ENCODE peak calls at places on chromosome 20, in four cellular contexts. One of them, this sample, is unnamed.

GRCh38 chr20:3109350-3110302 is 25.1 kb upstream of the AVP start:
- DNase-seq in psoas muscle: no peak
- DNase-seq in CD8-positive, alpha-beta memory T cell: no peak
- DNase-seq in neuronal stem cell: no peak
- DNase-seq in this sample: no peak

GRCh38 chr20:48618052-48618451 is 209.7 kb downstream of the PREX1 start:
- DNase-seq in psoas muscle: no peak
- DNase-seq in CD8-positive, alpha-beta memory T cell: no peak
- DNase-seq in neuronal stem cell: no peak
- DNase-seq in this sample: no peak

GRCh38 chr20:59027746-59028320 is 4.3 kb downstream of the ATP5F1E start:
- DNase-seq in psoas muscle: no peak
- DNase-seq in CD8-positive, alpha-beta memory T cell: no peak
- DNase-seq in neuronal stem cell: no peak
- DNase-seq in this sample: peak; percentile 85

GRCh38 chr20:2132461-2132901 is 30.9 kb downstream of the STK35 start:
- DNase-seq in psoas muscle: no peak
- DNase-seq in CD8-positive, alpha-beta memory T cell: no peak
- DNase-seq in neuronal stem cell: no peak
- DNase-seq in this sample: no peak

GRCh38 chr20:46695888-46696287 is 6.6 kb upstream of the TP53RK start:
- DNase-seq in psoas muscle: no peak
- DNase-seq in CD8-positive, alpha-beta memory T cell: no peak
- DNase-seq in neuronal stem cell: no peak
- DNase-seq in this sample: peak; percentile 45

GRCh38 chr20:50126662-50127061 is 13.7 kb upstream of the UBE2V1 start:
- DNase-seq in psoas muscle: peak; percentile 43
- DNase-seq in CD8-positive, alpha-beta memory T cell: no peak
- DNase-seq in neuronal stem cell: no peak
- DNase-seq in this sample: no peak

GRCh38 chr20:56776345-56776744 is 147.2 kb downstream of the TFAP2C start:
- DNase-seq in psoas muscle: no peak
- DNase-seq in CD8-positive, alpha-beta memory T cell: no peak
- DNase-seq in neuronal stem cell: no peak
- DNase-seq in this sample: no peak

GRCh38 chr20:4674672-4675071 is 47.0 kb upstream of the PRND start:
- DNase-seq in psoas muscle: no peak
- DNase-seq in CD8-positive, alpha-beta memory T cell: no peak
- DNase-seq in neuronal stem cell: no peak
- DNase-seq in this sample: no peak

GRCh38 chr20:47238780-47239769 is 117.4 kb downstream of the ZMYND8 start:
- DNase-seq in psoas muscle: no peak
- DNase-seq in CD8-positive, alpha-beta memory T cell: no peak
- DNase-seq in neuronal stem cell: no peak
- DNase-seq in this sample: no peak

GRCh38 chr20:50012282-50013263 is 29.8 kb downstream of the SNAI1 start:
- DNase-seq in psoas muscle: no peak
- DNase-seq in CD8-positive, alpha-beta memory T cell: no peak
- DNase-seq in neuronal stem cell: no peak
- DNase-seq in this sample: no peak

GRCh38 chr20:35316086-35316485 is 23.9 kb upstream of the FAM83C start:
- DNase-seq in psoas muscle: no peak
- DNase-seq in CD8-positive, alpha-beta memory T cell: no peak
- DNase-seq in neuronal stem cell: no peak
- DNase-seq in this sample: no peak

GRCh38 chr20:23340524-23340923 is 10.1 kb upstream of the NXT1 start:
- DNase-seq in psoas muscle: peak; percentile 43
- DNase-seq in CD8-positive, alpha-beta memory T cell: no peak
- DNase-seq in neuronal stem cell: no peak
- DNase-seq in this sample: peak; percentile 76

GRCh38 chr20:58650181-58650775 is 805 bp upstream of the STX16 start:
- DNase-seq in psoas muscle: no peak
- DNase-seq in CD8-positive, alpha-beta memory T cell: peak; percentile 9
- DNase-seq in neuronal stem cell: peak; percentile 40
- DNase-seq in this sample: no peak

GRCh38 chr20:46751856-46752255 is 42.4 kb downstream of the SLC2A10 start:
- DNase-seq in psoas muscle: no peak
- DNase-seq in CD8-positive, alpha-beta memory T cell: no peak
- DNase-seq in neuronal stem cell: no peak
- DNase-seq in this sample: no peak

GRCh38 chr20:54933212-54933904 is 458.0 kb downstream of the DOK5 start:
- DNase-seq in psoas muscle: no peak
- DNase-seq in CD8-positive, alpha-beta memory T cell: no peak
- DNase-seq in neuronal stem cell: no peak
- DNase-seq in this sample: no peak

GRCh38 chr20:11395581-11395980 is 522.1 kb upstream of the BTBD3 start:
- DNase-seq in psoas muscle: no peak
- DNase-seq in CD8-positive, alpha-beta memory T cell: no peak
- DNase-seq in neuronal stem cell: no peak
- DNase-seq in this sample: peak; percentile 77

GRCh38 chr20:1938464-1939269 is 43.5 kb downstream of the SIRPA start:
- DNase-seq in psoas muscle: no peak
- DNase-seq in CD8-positive, alpha-beta memory T cell: no peak
- DNase-seq in neuronal stem cell: no peak
- DNase-seq in this sample: no peak

GRCh38 chr20:58102744-58103516 is 125.5 kb downstream of the ANKRD60 start:
- DNase-seq in psoas muscle: no peak
- DNase-seq in CD8-positive, alpha-beta memory T cell: no peak
- DNase-seq in neuronal stem cell: no peak
- DNase-seq in this sample: peak; percentile 83

GRCh38 chr20:46539113-46539512 is 11.3 kb downstream of the OCSTAMP start:
- DNase-seq in psoas muscle: no peak
- DNase-seq in CD8-positive, alpha-beta memory T cell: no peak
- DNase-seq in neuronal stem cell: no peak
- DNase-seq in this sample: no peak

GRCh38 chr20:1265916-1266166 is 253 bp upstream of the SNPH start:
- DNase-seq in psoas muscle: no peak
- DNase-seq in CD8-positive, alpha-beta memory T cell: no peak
- DNase-seq in neuronal stem cell: no peak
- DNase-seq in this sample: no peak

GRCh38 chr20:12090920-12091319 is 173.2 kb downstream of the BTBD3 start:
- DNase-seq in psoas muscle: no peak
- DNase-seq in CD8-positive, alpha-beta memory T cell: no peak
- DNase-seq in neuronal stem cell: no peak
- DNase-seq in this sample: no peak

GRCh38 chr20:1397710-1398109 is 4.9 kb upstream of the FKBP1A start:
- DNase-seq in psoas muscle: no peak
- DNase-seq in CD8-positive, alpha-beta memory T cell: no peak
- DNase-seq in neuronal stem cell: no peak
- DNase-seq in this sample: no peak

GRCh38 chr20:20593447-20594170 is 118.8 kb downstream of the RALGAPA2 start:
- DNase-seq in psoas muscle: no peak
- DNase-seq in CD8-positive, alpha-beta memory T cell: no peak
- DNase-seq in neuronal stem cell: peak; percentile 55
- DNase-seq in this sample: peak; percentile 60

GRCh38 chr20:6583134-6583738 is 184.2 kb upstream of the BMP2 start:
- DNase-seq in psoas muscle: peak; percentile 31
- DNase-seq in CD8-positive, alpha-beta memory T cell: no peak
- DNase-seq in neuronal stem cell: peak; percentile 65
- DNase-seq in this sample: peak; percentile 68

GRCh38 chr20:4920131-4920530 is 81.2 kb downstream of the SLC23A2 start:
- DNase-seq in psoas muscle: no peak
- DNase-seq in CD8-positive, alpha-beta memory T cell: no peak
- DNase-seq in neuronal stem cell: no peak
- DNase-seq in this sample: peak; percentile 17

GRCh38 chr20:39993737-39994136 is 695.3 kb downstream of the MAFB start:
- DNase-seq in psoas muscle: no peak
- DNase-seq in CD8-positive, alpha-beta memory T cell: no peak
- DNase-seq in neuronal stem cell: no peak
- DNase-seq in this sample: no peak

GRCh38 chr20:48633620-48634257 is 194.1 kb downstream of the PREX1 start:
- DNase-seq in psoas muscle: no peak
- DNase-seq in CD8-positive, alpha-beta memory T cell: no peak
- DNase-seq in neuronal stem cell: no peak
- DNase-seq in this sample: no peak

GRCh38 chr20:4947817-4948559 is 53.3 kb downstream of the SLC23A2 start:
- DNase-seq in psoas muscle: no peak
- DNase-seq in CD8-positive, alpha-beta memory T cell: no peak
- DNase-seq in neuronal stem cell: no peak
- DNase-seq in this sample: no peak

GRCh38 chr20:24100370-24101011 is 111.9 kb upstream of the GGTLC1 start:
- DNase-seq in psoas muscle: peak; percentile 36
- DNase-seq in CD8-positive, alpha-beta memory T cell: peak; percentile 40
- DNase-seq in neuronal stem cell: peak; percentile 44
- DNase-seq in this sample: peak; percentile 33

GRCh38 chr20:11140359-11140758 is 466.6 kb upstream of the JAG1 start:
- DNase-seq in psoas muscle: no peak
- DNase-seq in CD8-positive, alpha-beta memory T cell: no peak
- DNase-seq in neuronal stem cell: no peak
- DNase-seq in this sample: peak; percentile 87

GRCh38 chr20:17794400-17794799 is 94.6 kb downstream of the BANF2 start:
- DNase-seq in psoas muscle: no peak
- DNase-seq in CD8-positive, alpha-beta memory T cell: no peak
- DNase-seq in neuronal stem cell: no peak
- DNase-seq in this sample: no peak

GRCh38 chr20:3660262-3661059 is 2.7 kb downstream of the GFRA4 start:
- DNase-seq in psoas muscle: no peak
- DNase-seq in CD8-positive, alpha-beta memory T cell: no peak
- DNase-seq in neuronal stem cell: no peak
- DNase-seq in this sample: no peak

GRCh38 chr20:41276317-41276751 is 41.2 kb downstream of the ZHX3 start:
- DNase-seq in psoas muscle: peak; percentile 23
- DNase-seq in CD8-positive, alpha-beta memory T cell: no peak
- DNase-seq in neuronal stem cell: peak; percentile 20
- DNase-seq in this sample: peak; percentile 83

GRCh38 chr20:51801220-51801991 is 915 bp downstream of the SALL4 start:
- DNase-seq in psoas muscle: no peak
- DNase-seq in CD8-positive, alpha-beta memory T cell: no peak
- DNase-seq in neuronal stem cell: peak; percentile 64
- DNase-seq in this sample: no peak

GRCh38 chr20:58420798-58421496 is 31.9 kb downstream of the VAPB start:
- DNase-seq in psoas muscle: no peak
- DNase-seq in CD8-positive, alpha-beta memory T cell: no peak
- DNase-seq in neuronal stem cell: no peak
- DNase-seq in this sample: peak; percentile 58

GRCh38 chr20:20130399-20130798 is 78.1 kb downstream of the CFAP61 start:
- DNase-seq in psoas muscle: no peak
- DNase-seq in CD8-positive, alpha-beta memory T cell: no peak
- DNase-seq in neuronal stem cell: no peak
- DNase-seq in this sample: no peak

GRCh38 chr20:59992531-59992930 is 34.3 kb downstream of the CDH26 start:
- DNase-seq in psoas muscle: no peak
- DNase-seq in CD8-positive, alpha-beta memory T cell: no peak
- DNase-seq in neuronal stem cell: no peak
- DNase-seq in this sample: no peak

GRCh38 chr20:35506872-35507638 is 22.4 kb downstream of the C20orf173 start:
- DNase-seq in psoas muscle: no peak
- DNase-seq in CD8-positive, alpha-beta memory T cell: no peak
- DNase-seq in neuronal stem cell: no peak
- DNase-seq in this sample: peak; percentile 35

GRCh38 chr20:64037498-64038213 is 1.7 kb downstream of the C20orf204 start:
- DNase-seq in psoas muscle: no peak
- DNase-seq in CD8-positive, alpha-beta memory T cell: no peak
- DNase-seq in neuronal stem cell: no peak
- DNase-seq in this sample: no peak

GRCh38 chr20:53581444-53582311 is 12.0 kb downstream of the ZNF217 start:
- DNase-seq in psoas muscle: no peak
- DNase-seq in CD8-positive, alpha-beta memory T cell: no peak
- DNase-seq in neuronal stem cell: no peak
- DNase-seq in this sample: no peak
- H3K4me3 ChIP-seq in psoas muscle: no peak overlapping the region
- H3K4me3 ChIP-seq in CD8-positive, alpha-beta memory T cell: peak overlapping the region; percentile 61
- H3K4me3 ChIP-seq in neuronal stem cell: no peak overlapping the region
- H3K4me3 ChIP-seq in this sample: no peak overlapping the region

DNA sequence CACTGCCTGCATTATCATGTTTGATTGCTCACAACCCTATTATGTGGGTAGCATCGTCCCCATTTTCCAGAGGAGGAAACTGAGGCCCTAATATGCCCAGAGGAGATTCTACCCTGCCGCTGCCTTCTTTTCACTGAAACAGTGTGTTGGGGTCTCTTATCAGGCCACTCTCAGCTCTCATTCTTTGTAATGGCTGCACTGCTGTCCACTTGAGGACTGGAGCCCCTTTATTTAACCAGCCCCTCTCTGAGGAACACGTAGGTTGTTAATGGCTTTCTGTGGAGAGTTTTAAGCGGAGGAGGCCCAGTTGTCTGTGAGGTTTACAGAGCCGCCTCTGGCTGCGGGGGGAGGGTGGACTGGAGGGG is 32.5 kb downstream of the SRC start:
- DNase-seq in psoas muscle: no peak
- DNase-seq in CD8-positive, alpha-beta memory T cell: no peak
- DNase-seq in neuronal stem cell: no peak
- DNase-seq in this sample: no peak
- H3K4me3 ChIP-seq in psoas muscle: no peak overlapping the region
- H3K4me3 ChIP-seq in CD8-positive, alpha-beta memory T cell: no peak overlapping the region
- H3K4me3 ChIP-seq in neuronal stem cell: no peak overlapping the region
- H3K4me3 ChIP-seq in this sample: no peak overlapping the region

GRCh38 chr20:62824476-62825287 is 7.8 kb downstream of the COL9A3 start:
- DNase-seq in psoas muscle: no peak
- DNase-seq in CD8-positive, alpha-beta memory T cell: peak; percentile 16
- DNase-seq in neuronal stem cell: no peak
- DNase-seq in this sample: peak; percentile 25
- H3K4me3 ChIP-seq in psoas muscle: no peak overlapping the region
- H3K4me3 ChIP-seq in CD8-positive, alpha-beta memory T cell: no peak overlapping the region
- H3K4me3 ChIP-seq in neuronal stem cell: no peak overlapping the region
- H3K4me3 ChIP-seq in this sample: no peak overlapping the region

GRCh38 chr20:22285555-22285954 is 298.8 kb downstream of the FOXA2 start:
- DNase-seq in psoas muscle: no peak
- DNase-seq in CD8-positive, alpha-beta memory T cell: no peak
- DNase-seq in neuronal stem cell: no peak
- DNase-seq in this sample: no peak

GRCh38 chr20:22288156-22288555 is 296.2 kb downstream of the FOXA2 start:
- DNase-seq in psoas muscle: peak; percentile 12
- DNase-seq in CD8-positive, alpha-beta memory T cell: no peak
- DNase-seq in neuronal stem cell: no peak
- DNase-seq in this sample: no peak

GRCh38 chr20:22289442-22289841 is 294.9 kb downstream of the FOXA2 start:
- DNase-seq in psoas muscle: no peak
- DNase-seq in CD8-positive, alpha-beta memory T cell: no peak
- DNase-seq in neuronal stem cell: no peak
- DNase-seq in this sample: no peak

GRCh38 chr20:22293886-22294285 is 290.5 kb downstream of the FOXA2 start:
- DNase-seq in psoas muscle: no peak
- DNase-seq in CD8-positive, alpha-beta memory T cell: no peak
- DNase-seq in neuronal stem cell: no peak
- DNase-seq in this sample: no peak

DNA sequence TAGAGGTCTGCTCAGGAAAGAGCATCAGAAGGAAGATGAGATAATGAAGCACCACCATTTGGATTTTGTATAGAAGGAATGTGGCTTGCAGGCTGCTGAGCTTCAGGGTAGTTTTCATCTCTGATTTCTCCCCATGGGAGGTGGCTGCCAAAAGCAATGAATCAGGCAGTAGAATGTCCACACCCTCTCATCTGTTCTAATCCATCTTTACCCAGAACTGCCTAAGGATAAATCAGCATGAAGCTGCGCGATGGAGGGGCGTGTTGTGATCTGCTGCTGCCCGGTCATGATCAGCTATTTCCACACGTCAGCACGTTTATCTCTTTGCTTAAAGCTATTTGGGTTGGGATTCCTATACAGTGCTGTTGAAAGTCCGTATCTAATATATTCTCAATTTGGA is 295.4 kb downstream of the FOXA2 start:
- DNase-seq in psoas muscle: no peak
- DNase-seq in CD8-positive, alpha-beta memory T cell: no peak
- DNase-seq in neuronal stem cell: no peak
- DNase-seq in this sample: no peak
- H3K4me3 ChIP-seq in psoas muscle: no peak overlapping the region
- H3K4me3 ChIP-seq in CD8-positive, alpha-beta memory T cell: no peak overlapping the region
- H3K4me3 ChIP-seq in neuronal stem cell: no peak overlapping the region
- H3K4me3 ChIP-seq in this sample: no peak overlapping the region

This sample was measured in astrocyte of the spinal cord.